ENCODE peak calls at places on chromosomes 6 and 20, in four cellular contexts. One of them, this sample, is unnamed.
A peak's percentile ranks its signal among the peaks of the same experiment; 100 is the strongest.

GRCh38 chr6:20351529-20351928 is 50.1 kb upstream of the E2F3 start:
- DNase-seq in kidney tubule cell: no peak
- DNase-seq in ovary: no peak
- DNase-seq in hypothalamus: no peak
- DNase-seq in this sample: no peak

GRCh38 chr6:50819527-50819905 is 845 bp downstream of the TFAP2B start:
- DNase-seq in hypothalamus: no peak
- DNase-seq in ovary: no peak
- DNase-seq in kidney tubule cell: peak; percentile 28
- DNase-seq in this sample: no peak

GRCh38 chr6:80183019-80183418 is 76.5 kb downstream of the BCKDHB start:
- DNase-seq in ovary: no peak
- DNase-seq in kidney tubule cell: peak; percentile 51
- DNase-seq in hypothalamus: no peak
- DNase-seq in this sample: no peak

GRCh38 chr6:64520050-64520449 is 884.4 kb downstream of the PHF3 start:
- DNase-seq in hypothalamus: no peak
- DNase-seq in kidney tubule cell: peak; percentile 84
- DNase-seq in ovary: no peak
- DNase-seq in this sample: no peak

GRCh38 chr20:25072226-25072811 is 9.6 kb downstream of the VSX1 start:
- DNase-seq in kidney tubule cell: peak; percentile 39
- DNase-seq in hypothalamus: no peak
- DNase-seq in ovary: no peak
- DNase-seq in this sample: no peak

GRCh38 chr6:78268591-78268990 is 598.8 kb upstream of the IRAK1BP1 start:
- DNase-seq in hypothalamus: no peak
- DNase-seq in kidney tubule cell: no peak
- DNase-seq in ovary: no peak
- DNase-seq in this sample: no peak

GRCh38 chr20:49913399-49914047 is 1.8 kb downstream of the SPATA2 start:
- DNase-seq in ovary: no peak
- DNase-seq in hypothalamus: no peak
- DNase-seq in kidney tubule cell: no peak
- DNase-seq in this sample: no peak

GRCh38 chr20:8361008-8361652 is 229.1 kb downstream of the PLCB1 start:
- DNase-seq in hypothalamus: no peak
- DNase-seq in kidney tubule cell: peak; percentile 50
- DNase-seq in ovary: no peak
- DNase-seq in this sample: no peak

GRCh38 chr6:10174761-10175160 is 240.1 kb downstream of the TFAP2A start:
- DNase-seq in hypothalamus: no peak
- DNase-seq in kidney tubule cell: no peak
- DNase-seq in ovary: no peak
- DNase-seq in this sample: no peak

GRCh38 chr6:134168580-134169223 is 116.3 kb upstream of the SLC2A12 start:
- DNase-seq in kidney tubule cell: peak; percentile 14
- DNase-seq in hypothalamus: no peak
- DNase-seq in ovary: no peak
- DNase-seq in this sample: no peak

GRCh38 chr6:23036401-23036983 is 467.1 kb downstream of the HDGFL1 start:
- DNase-seq in ovary: no peak
- DNase-seq in kidney tubule cell: no peak
- DNase-seq in hypothalamus: no peak
- DNase-seq in this sample: no peak

GRCh38 chr6:78799682-78800081 is 67.7 kb upstream of the IRAK1BP1 start:
- DNase-seq in kidney tubule cell: no peak
- DNase-seq in ovary: no peak
- DNase-seq in hypothalamus: no peak
- DNase-seq in this sample: no peak

GRCh38 chr20:49675368-49676151 is 38.1 kb downstream of the B4GALT5 start:
- DNase-seq in ovary: no peak
- DNase-seq in kidney tubule cell: peak; percentile 95
- DNase-seq in hypothalamus: no peak
- DNase-seq in this sample: no peak

GRCh38 chr6:22904413-22904812 is 335.0 kb downstream of the HDGFL1 start:
- DNase-seq in hypothalamus: no peak
- DNase-seq in ovary: no peak
- DNase-seq in kidney tubule cell: peak; percentile 33
- DNase-seq in this sample: no peak

GRCh38 chr6:75855047-75855446 is 106.0 kb downstream of the MYO6 start:
- DNase-seq in hypothalamus: no peak
- DNase-seq in ovary: no peak
- DNase-seq in kidney tubule cell: peak; percentile 52
- DNase-seq in this sample: peak; percentile 12